ENCODE peak calls at places on chromosomes 5 and 9, in seven cellular contexts. T, A, Q, E, V, I and G are unnamed samples.

GRCh38 chr5:43192558-43193170 is 639 bp downstream of the NIM1K start:
- DNase-seq in Q (no peak), A (no peak), I (peak; percentile 16), E (no peak), T (no peak), V (peak; percentile 39), G (peak; percentile 81)

GRCh38 chr9:98517710-98518109 is 191.0 kb downstream of the GABBR2 start:
- DNase-seq in I (no peak), V (no peak), A (no peak), Q (no peak), E (no peak), T (peak; percentile 34), G (no peak)

GRCh38 chr9:121674952-121675351 is 23.5 kb downstream of the DAB2IP start:
- DNase-seq in Q (no peak), E (no peak), A (no peak), I (no peak), T (no peak), V (no peak), G (no peak)

GRCh38 chr5:142548739-142549275 is 137.1 kb downstream of the FGF1 start:
- DNase-seq in A (no peak), Q (peak; percentile 20), T (peak; percentile 78), I (peak; percentile 33), E (peak; percentile 79), V (peak; percentile 91), G (no peak)

GRCh38 chr5:151198861-151199260 is 25.0 kb downstream of the CCDC69 start:
- DNase-seq in Q (no peak), I (no peak), V (no peak), T (no peak), A (no peak), E (no peak), G (no peak)

GRCh38 chr9:114235113-114235589 is 79.8 kb downstream of the COL27A1 start:
- DNase-seq in T (no peak), I (peak; percentile 48), Q (no peak), E (no peak), V (peak; percentile 39), A (no peak), G (no peak)

GRCh38 chr5:142145106-142145900 is 36.7 kb downstream of the NDFIP1 start:
- DNase-seq in T (peak; percentile 60), V (peak; percentile 71), Q (peak; percentile 73), A (no peak), E (peak; percentile 57), I (peak; percentile 16), G (peak; percentile 65)

GRCh38 chr5:73387630-73388370 is 60.8 kb downstream of the FOXD1 start:
- DNase-seq in E (no peak), V (no peak), A (no peak), Q (peak; percentile 57), I (no peak), T (no peak), G (no peak)

GRCh38 chr9:70169222-70169621 is 89.6 kb upstream of the SMC5 start:
- DNase-seq in T (no peak), A (no peak), Q (no peak), E (no peak), V (no peak), I (no peak), G (no peak)

GRCh38 chr9:80066931-80067330 is 495.2 kb downstream of the TLE4 start:
- DNase-seq in E (no peak), T (no peak), A (no peak), Q (no peak), I (no peak), V (peak; percentile 88), G (no peak)

GRCh38 chr9:125524522-125524921 is 182.5 kb downstream of the MAPKAP1 start:
- DNase-seq in Q (no peak), E (no peak), A (no peak), V (peak; percentile 53), T (no peak), I (no peak), G (no peak)

GRCh38 chr5:93831449-93831848 is 90.0 kb upstream of the POU5F2 start:
- DNase-seq in T (no peak), I (no peak), E (peak; percentile 20), A (no peak), V (no peak), Q (no peak), G (no peak)

GRCh38 chr9:83708515-83709158 is 879 bp upstream of the UBQLN1 start:
- DNase-seq in V (peak; percentile 79), A (peak; percentile 75), T (peak; percentile 64), E (peak; percentile 73), Q (peak; percentile 44), I (peak; percentile 43), G (peak; percentile 93)

GRCh38 chr9:117444466-117444865 is 29.6 kb upstream of the ASTN2 start:
- DNase-seq in I (no peak), T (no peak), Q (no peak), V (no peak), E (no peak), A (no peak), G (no peak)

GRCh38 chr9:136671646-136672430 is 9.1 kb downstream of the EGFL7 start:
- DNase-seq in I (peak; percentile 28), A (no peak), T (peak; percentile 61), Q (peak; percentile 58), E (peak; percentile 78), V (peak; percentile 74), G (no peak)

GRCh38 chr9:4923580-4924544 is 61.2 kb upstream of the JAK2 start:
- DNase-seq in T (peak; percentile 33), E (peak; percentile 32), V (no peak), Q (peak; percentile 55), A (no peak), I (no peak), G (no peak)

GRCh38 chr5:154995679-154996078 is 17.9 kb upstream of the KIF4B start:
- DNase-seq in A (no peak), Q (peak; percentile 13), T (no peak), E (no peak), V (peak; percentile 58), I (no peak), G (no peak)

GRCh38 chr9:133793471-133793870 is 55.3 kb upstream of the SARDH start:
- DNase-seq in T (no peak), Q (no peak), A (no peak), E (no peak), I (no peak), V (no peak), G (no peak)

GRCh38 chr5:72034710-72035109 is 72.6 kb upstream of the MAP1B start:
- DNase-seq in T (no peak), A (no peak), I (no peak), Q (no peak), V (no peak), E (no peak), G (no peak)

GRCh38 chr5:80206282-80206681 is 49.6 kb downstream of the SERINC5 start:
- DNase-seq in I (no peak), T (no peak), E (no peak), Q (no peak), V (no peak), A (no peak), G (no peak)

GRCh38 chr5:154421868-154422267 is 23.9 kb upstream of the SAP30L start:
- DNase-seq in E (no peak), I (no peak), T (peak; percentile 59), V (peak; percentile 47), Q (peak; percentile 51), A (no peak), G (no peak)

GRCh38 chr5:179749857-179750508 is 17.4 kb downstream of the MAML1 start:
- DNase-seq in T (no peak), E (no peak), Q (no peak), A (no peak), I (no peak), V (no peak), G (no peak)

GRCh38 chr9:120431268-120431667 is 148.7 kb downstream of the CDK5RAP2 start:
- DNase-seq in T (no peak), V (no peak), E (no peak), A (no peak), Q (peak; percentile 8), I (no peak), G (no peak)

GRCh38 chr9:136728548-136729123 is 14.1 kb downstream of the LCN10 start:
- DNase-seq in A (no peak), Q (peak; percentile 32), E (no peak), V (peak; percentile 75), T (peak; percentile 76), I (no peak), G (no peak)

GRCh38 chr5:136070486-136071285 is 41.9 kb downstream of the TGFBI start:
- DNase-seq in V (no peak), Q (no peak), I (no peak), A (no peak), T (no peak), E (no peak), G (peak; percentile 57)
- H3K27ac ChIP-seq in V (no peak overlapping the region), Q (no peak overlapping the region), I (no peak overlapping the region), A (no peak overlapping the region), T (no peak overlapping the region), E (peak overlapping the region; percentile 42), G (no peak overlapping the region)

GRCh38 chr9:81373294-81373693 is 316.1 kb downstream of the TLE1 start:
- DNase-seq in T (no peak), I (no peak), Q (no peak), A (no peak), V (no peak), E (no peak), G (no peak)

GRCh38 chr9:81371824-81372223 is 317.5 kb downstream of the TLE1 start:
- DNase-seq in A (peak; percentile 86), E (no peak), I (no peak), T (no peak), Q (no peak), V (no peak), G (no peak)

GRCh38 chr9:81370650-81371049 is 318.7 kb downstream of the TLE1 start:
- DNase-seq in T (no peak), V (no peak), E (no peak), Q (no peak), A (no peak), I (no peak), G (no peak)

GRCh38 chr9:81374459-81374858 is 314.9 kb downstream of the TLE1 start:
- DNase-seq in E (no peak), V (no peak), I (no peak), A (no peak), Q (no peak), T (no peak), G (no peak)

DNA sequence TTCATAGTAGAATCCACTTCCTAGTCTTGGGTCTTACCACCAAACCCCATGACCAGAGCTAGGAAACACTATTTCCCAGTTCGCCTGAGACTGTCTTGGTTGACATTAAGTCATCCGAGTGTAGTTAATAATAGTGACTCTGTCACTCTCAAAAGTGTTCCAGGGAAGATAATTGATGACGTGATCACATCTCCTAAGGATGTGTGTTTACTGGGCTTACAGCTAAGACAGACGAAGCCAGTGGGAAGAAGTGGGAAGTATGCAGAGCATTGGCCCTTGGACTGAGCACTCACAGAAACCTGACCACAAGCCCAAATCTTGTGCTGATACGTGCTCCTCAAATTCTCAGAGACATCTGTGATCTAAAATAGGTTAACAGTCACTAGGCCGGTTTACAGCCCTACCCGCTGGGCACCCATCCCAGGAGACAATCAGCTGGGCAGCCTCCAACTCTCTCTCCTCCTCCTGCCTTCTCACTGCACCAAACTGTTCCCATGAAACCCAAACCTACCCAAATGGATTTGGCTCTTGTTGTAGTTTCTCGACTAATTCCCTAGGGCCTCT is 316.6 kb downstream of the TLE1 start:
- DNase-seq in Q (no peak), E (no peak), V (peak; percentile 35), T (no peak), I (no peak), A (no peak), G (no peak)
- H3K27ac ChIP-seq in Q (no peak overlapping the region), E (no peak overlapping the region), V (peak overlapping the region; percentile 93), T (no peak overlapping the region), I (no peak overlapping the region), A (peak overlapping the region; percentile 65), G (peak overlapping the region; percentile 8)

GRCh38 chr5:6704361-6704851 is 8.8 kb upstream of the TENT4A start:
- DNase-seq in I (peak; percentile 86), E (no peak), Q (no peak), T (no peak), A (no peak), V (no peak), G (no peak)
- H3K27ac ChIP-seq in I (peak overlapping the region; percentile 64), E (peak overlapping the region; percentile 19), Q (no peak overlapping the region), T (no peak overlapping the region), A (peak overlapping the region; percentile 84), V (no peak overlapping the region), G (peak overlapping the region; percentile 75)

GRCh38 chr9:14189146-14189545 is 124.8 kb downstream of the NFIB start:
- DNase-seq in T (no peak), Q (no peak), A (no peak), V (no peak), I (no peak), E (no peak), G (no peak)
- H3K27ac ChIP-seq in T (no peak overlapping the region), Q (no peak overlapping the region), A (no peak overlapping the region), V (no peak overlapping the region), I (no peak overlapping the region), E (no peak overlapping the region), G (no peak overlapping the region)